ENCODE peak calls at places on chromosomes 3 and 15, in five cellular contexts. N, S, K, O and L are unnamed samples.

GRCh38 chr15:66897381-66897780 is 168.0 kb upstream of the SMAD3 start:
- DNase-seq in N (no peak), O (no peak), K (no peak), S (no peak), L (no peak)

GRCh38 chr3:137438561-137438960 is 325.6 kb upstream of the SOX14 start:
- DNase-seq in S (no peak), K (no peak), N (no peak), O (no peak), L (no peak)

GRCh38 chr3:117903226-117903625 is 1131.4 kb downstream of the IGSF11 start:
- DNase-seq in O (no peak), N (no peak), K (no peak), S (no peak), L (no peak)

GRCh38 chr3:4147719-4148118 is 155.4 kb upstream of the SETMAR start:
- DNase-seq in N (no peak), K (no peak), S (no peak), O (no peak), L (no peak)

GRCh38 chr3:126439346-126439967 is 36.2 kb downstream of the ZXDC start:
- DNase-seq in K (no peak), O (no peak), N (no peak), S (no peak), L (no peak)

GRCh38 chr15:99174567-99174966 is 69.7 kb downstream of the SYNM start:
- DNase-seq in S (no peak), O (no peak), N (no peak), K (no peak), L (no peak)

GRCh38 chr15:29616512-29616911 is 205.8 kb downstream of the TJP1 start:
- DNase-seq in S (no peak), N (no peak), O (no peak), K (no peak), L (no peak)

GRCh38 chr3:64342940-64343691 is 117.8 kb upstream of the PRICKLE2 start:
- DNase-seq in K (no peak), O (no peak), N (no peak), S (no peak), L (no peak)

GRCh38 chr3:16066975-16067374 is 107.5 kb upstream of the GALNT15 start:
- DNase-seq in O (no peak), N (no peak), K (no peak), S (no peak), L (no peak)

GRCh38 chr15:94592495-94592894 is 361.1 kb downstream of the MCTP2 start:
- DNase-seq in N (no peak), O (no peak), K (no peak), S (no peak), L (no peak)

GRCh38 chr3:129315386-129315991 is 36.8 kb downstream of the HMCES start:
- DNase-seq in S (no peak), K (peak; percentile 83), O (peak; percentile 13), N (peak; percentile 21), L (peak; percentile 38)

GRCh38 chr15:33154366-33155166 is 39.9 kb downstream of the FMN1 start:
- DNase-seq in K (no peak), S (no peak), N (no peak), O (peak; percentile 21), L (no peak)

GRCh38 chr15:79089890-79090486 is 592 bp downstream of the RASGRF1 start:
- DNase-seq in S (no peak), O (no peak), K (peak; percentile 75), N (no peak), L (peak; percentile 17)

GRCh38 chr3:55746808-55747413 is 259.8 kb upstream of the WNT5A start:
- DNase-seq in N (no peak), K (no peak), O (peak; percentile 16), S (no peak), L (no peak)

GRCh38 chr3:34569437-34569836 is 771.0 kb downstream of the PDCD6IP start:
- DNase-seq in O (no peak), N (no peak), S (no peak), K (no peak), L (no peak)

GRCh38 chr3:50358355-50358926 is 880 bp downstream of the TMEM115 start:
- DNase-seq in N (no peak), O (no peak), K (no peak), S (no peak), L (no peak)

GRCh38 chr3:16253601-16254000 is 11.1 kb downstream of the DPH3 start:
- DNase-seq in O (no peak), N (no peak), K (no peak), S (no peak), L (no peak)